ENCODE peak calls at places on chromosomes 4 and X, in six cellular contexts. One of them, this sample, is unnamed.

GRCh38 chrX:70262952-70263567 is 3.1 kb upstream of the P2RY4 start:
- DNase-seq in hepatocyte: peak; percentile 73
- DNase-seq in GM23248: peak; percentile 61
- DNase-seq in upper lobe of right lung: peak; percentile 63
- DNase-seq in body of pancreas: peak; percentile 27
- DNase-seq in fibroblast of lung: peak; percentile 18
- DNase-seq in this sample: no peak

GRCh38 chr4:2878346-2878745 is 34.7 kb downstream of the ADD1 start:
- DNase-seq in hepatocyte: no peak
- DNase-seq in GM23248: no peak
- DNase-seq in upper lobe of right lung: no peak
- DNase-seq in body of pancreas: no peak
- DNase-seq in fibroblast of lung: no peak
- DNase-seq in this sample: no peak

GRCh38 chr4:5307928-5308327 is 256.6 kb downstream of the STK32B start:
- DNase-seq in hepatocyte: no peak
- DNase-seq in GM23248: no peak
- DNase-seq in upper lobe of right lung: no peak
- DNase-seq in body of pancreas: no peak
- DNase-seq in fibroblast of lung: no peak
- DNase-seq in this sample: no peak

GRCh38 chrX:115134366-115134765 is 54.8 kb upstream of the RBMXL3 start:
- DNase-seq in hepatocyte: no peak
- DNase-seq in GM23248: no peak
- DNase-seq in upper lobe of right lung: no peak
- DNase-seq in body of pancreas: no peak
- DNase-seq in fibroblast of lung: no peak
- DNase-seq in this sample: no peak

GRCh38 chr4:76803522-76803921 is 94.4 kb downstream of the SOWAHB start:
- DNase-seq in hepatocyte: peak; percentile 75
- DNase-seq in GM23248: peak; percentile 88
- DNase-seq in upper lobe of right lung: no peak
- DNase-seq in body of pancreas: no peak
- DNase-seq in fibroblast of lung: peak; percentile 98
- DNase-seq in this sample: no peak

GRCh38 chrX:119622356-119623232 is 16.4 kb upstream of the NKRF start:
- DNase-seq in hepatocyte: peak; percentile 23
- DNase-seq in GM23248: peak; percentile 9
- DNase-seq in upper lobe of right lung: no peak
- DNase-seq in body of pancreas: peak; percentile 15
- DNase-seq in fibroblast of lung: peak; percentile 75
- DNase-seq in this sample: no peak

GRCh38 chrX:151240237-151240636 is 63.9 kb downstream of the GPR50 start:
- DNase-seq in hepatocyte: no peak
- DNase-seq in GM23248: no peak
- DNase-seq in upper lobe of right lung: no peak
- DNase-seq in body of pancreas: no peak
- DNase-seq in fibroblast of lung: no peak
- DNase-seq in this sample: no peak

GRCh38 chrX:122641136-122641535 is 542.9 kb upstream of the GRIA3 start:
- DNase-seq in hepatocyte: no peak
- DNase-seq in GM23248: peak; percentile 60
- DNase-seq in upper lobe of right lung: no peak
- DNase-seq in body of pancreas: no peak
- DNase-seq in fibroblast of lung: no peak
- DNase-seq in this sample: no peak

GRCh38 chr4:86855572-86855971 is 6.4 kb upstream of the SLC10A6 start:
- DNase-seq in hepatocyte: peak; percentile 38
- DNase-seq in GM23248: peak; percentile 83
- DNase-seq in upper lobe of right lung: no peak
- DNase-seq in body of pancreas: no peak
- DNase-seq in fibroblast of lung: peak; percentile 78
- DNase-seq in this sample: no peak

GRCh38 chrX:30653415-30654131 is at the start of gene GK:
- DNase-seq in hepatocyte: peak; percentile 25
- DNase-seq in GM23248: peak; percentile 46
- DNase-seq in upper lobe of right lung: no peak
- DNase-seq in body of pancreas: peak; percentile 35
- DNase-seq in fibroblast of lung: no peak
- DNase-seq in this sample: no peak

GRCh38 chr4:177023951-177024350 is 231.2 kb upstream of the VEGFC start:
- DNase-seq in hepatocyte: no peak
- DNase-seq in GM23248: no peak
- DNase-seq in upper lobe of right lung: no peak
- DNase-seq in body of pancreas: no peak
- DNase-seq in fibroblast of lung: no peak
- DNase-seq in this sample: no peak

GRCh38 chrX:40158036-40158706 is 60.4 kb upstream of the BCOR start:
- DNase-seq in hepatocyte: peak; percentile 84
- DNase-seq in GM23248: peak; percentile 62
- DNase-seq in upper lobe of right lung: peak; percentile 72
- DNase-seq in body of pancreas: no peak
- DNase-seq in fibroblast of lung: no peak
- DNase-seq in this sample: no peak

GRCh38 chr4:109079177-109079576 is 223.3 kb downstream of the COL25A1 start:
- DNase-seq in hepatocyte: no peak
- DNase-seq in GM23248: peak; percentile 58
- DNase-seq in upper lobe of right lung: no peak
- DNase-seq in body of pancreas: no peak
- DNase-seq in fibroblast of lung: no peak
- DNase-seq in this sample: no peak

GRCh38 chr4:1415681-1415981 is 9.4 kb upstream of the NKX1-1 start:
- DNase-seq in hepatocyte: no peak
- DNase-seq in GM23248: no peak
- DNase-seq in upper lobe of right lung: no peak
- DNase-seq in body of pancreas: no peak
- DNase-seq in fibroblast of lung: no peak
- DNase-seq in this sample: no peak

GRCh38 chrX:136221851-136222513 is 29.2 kb downstream of the MAP7D3 start:
- DNase-seq in hepatocyte: no peak
- DNase-seq in GM23248: no peak
- DNase-seq in upper lobe of right lung: no peak
- DNase-seq in body of pancreas: no peak
- DNase-seq in fibroblast of lung: peak; percentile 53
- DNase-seq in this sample: no peak

GRCh38 chr4:108114503-108114902 is 54.2 kb downstream of the LEF1 start:
- DNase-seq in hepatocyte: peak; percentile 24
- DNase-seq in GM23248: no peak
- DNase-seq in upper lobe of right lung: no peak
- DNase-seq in body of pancreas: no peak
- DNase-seq in fibroblast of lung: no peak
- DNase-seq in this sample: no peak

GRCh38 chr4:174279433-174279832 is 4.0 kb downstream of the FBXO8 start:
- DNase-seq in hepatocyte: no peak
- DNase-seq in GM23248: no peak
- DNase-seq in upper lobe of right lung: no peak
- DNase-seq in body of pancreas: no peak
- DNase-seq in fibroblast of lung: no peak
- DNase-seq in this sample: no peak

GRCh38 chr4:174283507-174284180 is at the start of the genes CEP44 and FBXO8:
- DNase-seq in hepatocyte: peak; percentile 80
- DNase-seq in GM23248: peak; percentile 90
- DNase-seq in upper lobe of right lung: peak; percentile 85
- DNase-seq in body of pancreas: peak; percentile 53
- DNase-seq in fibroblast of lung: peak; percentile 78
- DNase-seq in this sample: peak; percentile 77

GRCh38 chr4:174278467-174278866 is 5.0 kb downstream of the FBXO8 start:
- DNase-seq in hepatocyte: no peak
- DNase-seq in GM23248: no peak
- DNase-seq in upper lobe of right lung: no peak
- DNase-seq in body of pancreas: no peak
- DNase-seq in fibroblast of lung: peak; percentile 27
- DNase-seq in this sample: no peak

GRCh38 chr4:174282836-174283506 is 496 bp downstream of the FBXO8 start:
- DNase-seq in hepatocyte: peak; percentile 90
- DNase-seq in GM23248: peak; percentile 96
- DNase-seq in upper lobe of right lung: peak; percentile 84
- DNase-seq in body of pancreas: peak; percentile 74
- DNase-seq in fibroblast of lung: peak; percentile 95
- DNase-seq in this sample: peak; percentile 57

DNA sequence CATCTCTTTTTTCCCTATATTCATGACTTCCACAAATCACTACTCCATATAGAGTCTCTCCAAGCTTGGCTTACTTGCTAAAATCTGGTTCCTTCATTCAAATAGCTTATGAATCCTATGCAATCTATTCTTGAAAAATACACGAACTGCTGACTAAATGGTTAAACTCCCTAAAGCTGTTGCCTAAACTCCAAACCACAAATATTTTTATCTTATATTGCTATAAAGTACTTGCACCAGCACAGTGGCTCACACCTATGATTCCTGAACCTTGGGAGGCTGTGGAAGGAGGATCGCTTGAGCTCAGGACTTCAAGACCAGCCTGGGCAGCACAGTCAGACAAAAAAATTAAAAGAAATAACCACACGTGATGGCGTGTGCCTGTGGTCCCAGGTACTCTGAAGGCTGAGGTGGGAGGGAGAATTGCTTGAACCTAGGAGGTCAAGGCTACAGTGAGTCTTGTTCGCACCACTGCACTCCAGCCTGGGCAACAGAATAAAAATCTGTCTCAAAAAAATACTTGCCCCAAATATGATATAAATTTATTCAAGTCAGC is 2.2 kb downstream of the FBXO8 start:
- DNase-seq in hepatocyte: no peak
- DNase-seq in GM23248: no peak
- DNase-seq in upper lobe of right lung: no peak
- DNase-seq in body of pancreas: no peak
- DNase-seq in fibroblast of lung: no peak
- DNase-seq in this sample: no peak
- H3K4me1 ChIP-seq in hepatocyte: peaks cover 5% of the 10 kb centered on the region
- H3K4me1 ChIP-seq in GM23248: peaks cover 21% of the 10 kb centered on the region
- H3K4me1 ChIP-seq in upper lobe of right lung: peaks cover 23% of the 10 kb centered on the region
- H3K4me1 ChIP-seq in body of pancreas: peaks cover 24% of the 10 kb centered on the region
- H3K4me1 ChIP-seq in fibroblast of lung: no peaks in the 10 kb centered on the region
- H3K4me1 ChIP-seq in this sample: peaks cover 13% of the 10 kb centered on the region

GRCh38 chr4:153141238-153141637 is 63.0 kb upstream of the TRIM2 start:
- DNase-seq in hepatocyte: no peak
- DNase-seq in GM23248: no peak
- DNase-seq in upper lobe of right lung: no peak
- DNase-seq in body of pancreas: no peak
- DNase-seq in fibroblast of lung: no peak
- DNase-seq in this sample: no peak
- H3K4me1 ChIP-seq in hepatocyte: peaks cover 17% of the 10 kb centered on the region
- H3K4me1 ChIP-seq in GM23248: peaks cover 37% of the 10 kb centered on the region
- H3K4me1 ChIP-seq in upper lobe of right lung: no peaks in the 10 kb centered on the region
- H3K4me1 ChIP-seq in body of pancreas: peaks cover 13% of the 10 kb centered on the region
- H3K4me1 ChIP-seq in fibroblast of lung: peaks cover 8% of the 10 kb centered on the region
- H3K4me1 ChIP-seq in this sample: no peaks in the 10 kb centered on the region

GRCh38 chrX:22135171-22135711 is 103.1 kb downstream of the PHEX start:
- DNase-seq in hepatocyte: no peak
- DNase-seq in GM23248: peak; percentile 46
- DNase-seq in upper lobe of right lung: no peak
- DNase-seq in body of pancreas: peak; percentile 22
- DNase-seq in fibroblast of lung: peak; percentile 53
- DNase-seq in this sample: no peak
- H3K4me1 ChIP-seq in hepatocyte: peaks cover 12% of the 10 kb centered on the region
- H3K4me1 ChIP-seq in GM23248: peaks cover 20% of the 10 kb centered on the region
- H3K4me1 ChIP-seq in upper lobe of right lung: no peaks in the 10 kb centered on the region
- H3K4me1 ChIP-seq in body of pancreas: peaks cover 7% of the 10 kb centered on the region
- H3K4me1 ChIP-seq in fibroblast of lung: peaks cover 13% of the 10 kb centered on the region
- H3K4me1 ChIP-seq in this sample: peaks cover 4% of the 10 kb centered on the region

DNA sequence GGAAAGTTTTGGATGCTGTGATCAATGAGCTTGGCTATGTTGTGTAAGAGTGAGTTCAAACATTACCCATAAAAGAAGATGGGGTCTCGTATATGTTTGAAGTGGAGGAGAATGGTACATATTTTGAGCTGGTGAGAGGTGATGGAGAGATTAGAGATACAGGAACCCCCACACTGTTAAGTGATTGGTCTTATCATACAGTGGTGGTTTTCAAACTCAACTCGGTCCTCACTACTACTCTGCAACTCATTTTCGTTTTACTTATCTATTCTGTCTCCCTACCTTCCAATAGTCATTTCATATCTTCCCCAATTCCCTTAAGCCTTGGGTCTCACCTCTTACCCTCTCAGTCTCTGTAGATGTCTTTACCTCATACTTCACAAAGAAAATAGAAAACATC is 16.4 kb upstream of the TNIP3 start:
- DNase-seq in hepatocyte: no peak
- DNase-seq in GM23248: no peak
- DNase-seq in upper lobe of right lung: no peak
- DNase-seq in body of pancreas: no peak
- DNase-seq in fibroblast of lung: no peak
- DNase-seq in this sample: no peak
- H3K4me1 ChIP-seq in hepatocyte: no peaks in the 10 kb centered on the region
- H3K4me1 ChIP-seq in GM23248: peaks cover 4% of the 10 kb centered on the region
- H3K4me1 ChIP-seq in upper lobe of right lung: peaks cover 6% of the 10 kb centered on the region
- H3K4me1 ChIP-seq in body of pancreas: no peaks in the 10 kb centered on the region
- H3K4me1 ChIP-seq in fibroblast of lung: peaks cover 3% of the 10 kb centered on the region
- H3K4me1 ChIP-seq in this sample: no peaks in the 10 kb centered on the region

GRCh38 chr4:94488667-94489066 is 36.9 kb downstream of the PDLIM5 start:
- DNase-seq in hepatocyte: no peak
- DNase-seq in GM23248: peak; percentile 84
- DNase-seq in upper lobe of right lung: no peak
- DNase-seq in body of pancreas: no peak
- DNase-seq in fibroblast of lung: peak; percentile 86
- DNase-seq in this sample: no peak
- H3K4me1 ChIP-seq in hepatocyte: no peaks in the 10 kb centered on the region
- H3K4me1 ChIP-seq in GM23248: peaks cover 40% of the 10 kb centered on the region
- H3K4me1 ChIP-seq in upper lobe of right lung: peaks cover 3% of the 10 kb centered on the region
- H3K4me1 ChIP-seq in body of pancreas: peaks cover 15% of the 10 kb centered on the region
- H3K4me1 ChIP-seq in fibroblast of lung: peaks cover 8% of the 10 kb centered on the region
- H3K4me1 ChIP-seq in this sample: peaks cover 47% of the 10 kb centered on the region

DNA sequence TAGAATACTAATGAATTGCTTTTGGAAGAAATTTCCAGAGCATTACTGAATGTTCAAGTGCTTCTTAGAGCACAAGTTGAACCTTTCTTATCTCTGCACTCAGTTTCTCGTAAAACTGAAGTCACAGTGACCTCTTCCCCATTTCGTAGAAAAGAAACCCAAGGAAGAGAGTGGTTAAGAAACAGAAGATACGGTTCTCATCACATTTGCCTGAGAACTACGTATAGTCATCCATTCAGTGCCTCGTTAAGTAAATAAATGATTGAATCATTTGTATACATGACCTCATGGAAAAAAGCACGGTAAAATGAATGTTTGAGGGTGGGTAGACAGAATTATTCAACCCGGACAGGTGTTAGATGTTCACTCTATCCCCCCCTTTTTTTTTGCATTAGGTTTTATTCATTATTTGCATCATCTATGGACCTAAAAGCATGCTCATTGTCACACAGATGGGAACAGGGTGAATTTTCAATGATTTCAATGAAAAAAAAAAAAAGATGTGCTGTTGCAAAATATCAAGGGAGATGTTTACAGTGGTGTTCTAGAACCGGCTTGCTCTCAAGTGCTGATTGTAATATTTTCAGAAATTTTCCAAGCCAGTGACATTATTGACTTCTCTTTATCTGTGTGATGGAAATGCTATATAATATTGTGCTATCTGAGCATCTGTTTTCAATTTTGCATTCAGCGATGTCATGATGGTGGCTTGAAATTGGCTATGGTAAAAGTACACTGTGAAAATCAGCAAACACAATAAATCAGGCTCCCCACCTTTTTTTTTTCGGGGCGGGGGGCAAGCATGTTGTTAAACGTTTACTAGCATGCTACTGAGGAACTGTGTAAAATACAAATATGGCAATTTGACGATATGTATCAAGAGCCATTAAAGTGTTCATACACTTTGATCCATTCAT is 4.3 kb downstream of the RHOH start:
- DNase-seq in hepatocyte: no peak
- DNase-seq in GM23248: no peak
- DNase-seq in upper lobe of right lung: no peak
- DNase-seq in body of pancreas: no peak
- DNase-seq in fibroblast of lung: peak; percentile 26
- DNase-seq in this sample: no peak
- H3K4me1 ChIP-seq in hepatocyte: peaks cover 7% of the 10 kb centered on the region
- H3K4me1 ChIP-seq in GM23248: no peaks in the 10 kb centered on the region
- H3K4me1 ChIP-seq in upper lobe of right lung: peaks cover 7% of the 10 kb centered on the region
- H3K4me1 ChIP-seq in body of pancreas: no peaks in the 10 kb centered on the region
- H3K4me1 ChIP-seq in fibroblast of lung: no peaks in the 10 kb centered on the region
- H3K4me1 ChIP-seq in this sample: no peaks in the 10 kb centered on the region

This sample was measured in ascending aorta.